ENCODE peak calls at places on chromosomes 5 and 9, in seven cellular contexts. O, J, U, M, G, C and K are unnamed samples. For H3K4me1 and H3K27me3, the result is how much of the 10 kb centered on the place peaks cover.

GRCh38 chr9:3948826-3949578 is 350.9 kb downstream of the GLIS3 start:
- DNase-seq in O (peak), J (no peak), U (no peak), M (no peak), G (no peak), C (no peak), K (no peak)

GRCh38 chr5:102866315-102866693 is 111.2 kb downstream of the PAM start:
- DNase-seq in O (no peak), J (no peak), U (no peak), M (no peak), G (no peak), C (no peak), K (no peak)

GRCh38 chr5:91340532-91340931 is 42.6 kb downstream of the ARRDC3 start:
- DNase-seq in O (no peak), J (no peak), U (no peak), M (no peak), G (no peak), C (no peak), K (no peak)

GRCh38 chr5:14406554-14406849 is 175.1 kb upstream of the OTULINL start:
- DNase-seq in O (peak), J (no peak), U (peak), M (peak), G (no peak), C (no peak), K (peak)

GRCh38 chr5:1312993-1313833 is 18.3 kb upstream of the TERT start:
- DNase-seq in O (no peak), J (peak), U (peak), M (no peak), G (no peak), C (no peak), K (peak)

GRCh38 chr5:87079219-87079618 is 188.5 kb upstream of the RASA1 start:
- DNase-seq in O (no peak), J (no peak), U (peak), M (no peak), G (no peak), C (no peak), K (no peak)

GRCh38 chr9:114281421-114282103 is 41.3 kb upstream of the ORM1 start:
- DNase-seq in O (peak), J (peak), U (peak), M (peak), G (peak), C (no peak), K (peak)

GRCh38 chr9:27950382-27950781 is 377.1 kb upstream of the C9orf72 start:
- DNase-seq in O (no peak), J (no peak), U (no peak), M (no peak), G (no peak), C (no peak), K (no peak)

GRCh38 chr9:17799383-17799782 is 220.5 kb downstream of the SH3GL2 start:
- DNase-seq in O (peak), J (no peak), U (no peak), M (no peak), G (no peak), C (no peak), K (no peak)

GRCh38 chr5:20974423-20974822 is 986.4 kb upstream of the CDH18 start:
- DNase-seq in O (peak), J (no peak), U (no peak), M (no peak), G (no peak), C (no peak), K (no peak)

GRCh38 chr9:101705135-101705661 is 33.2 kb downstream of the GRIN3A start:
- DNase-seq in O (no peak), J (peak), U (peak), M (peak), G (peak), C (no peak), K (peak)

GRCh38 chr9:14365667-14366066 is 51.7 kb upstream of the NFIB start:
- DNase-seq in O (peak), J (no peak), U (no peak), M (no peak), G (no peak), C (no peak), K (no peak)

GRCh38 chr9:125261501-125262216 is at the start of gene GAPVD1:
- DNase-seq in O (peak), J (peak), U (peak), M (peak), G (peak), C (peak), K (peak)

GRCh38 chr5:151223447-151224264 is at the start of gene CCDC69:
- DNase-seq in O (peak), J (peak), U (peak), M (peak), G (peak), C (peak), K (peak)

GRCh38 chr9:107630141-107630540 is 140.6 kb upstream of the KLF4 start:
- DNase-seq in O (no peak), J (no peak), U (no peak), M (no peak), G (no peak), C (no peak), K (no peak)

GRCh38 chr9:12014488-12014887 is 678.7 kb upstream of the TYRP1 start:
- DNase-seq in O (no peak), J (no peak), U (no peak), M (no peak), G (no peak), C (no peak), K (no peak)

GRCh38 chr9:100206899-100207298 is 107.9 kb downstream of the INVS start:
- DNase-seq in O (peak), J (no peak), U (no peak), M (no peak), G (no peak), C (no peak), K (no peak)

GRCh38 chr9:86286278-86286677 is 3.9 kb upstream of the ISCA1 start:
- DNase-seq in O (no peak), J (no peak), U (no peak), M (no peak), G (no peak), C (no peak), K (no peak)

GRCh38 chr5:116025831-116026230 is 6.4 kb upstream of the ARL14EPL start:
- DNase-seq in O (no peak), J (no peak), U (no peak), M (no peak), G (no peak), C (no peak), K (no peak)

GRCh38 chr5:116766470-116766947 is 191.9 kb upstream of the SEMA6A start:
- DNase-seq in O (peak), J (no peak), U (no peak), M (peak), G (no peak), C (no peak), K (peak)

GRCh38 chr9:136981588-136982231 is 1.1 kb upstream of the LCNL1 start:
- DNase-seq in O (no peak), J (no peak), U (peak), M (no peak), G (no peak), C (no peak), K (peak)

GRCh38 chr9:3887121-3887797 is 361.5 kb upstream of the RFX3 start:
- DNase-seq in O (no peak), J (no peak), U (no peak), M (no peak), G (no peak), C (no peak), K (no peak)

GRCh38 chr5:1874820-1875219 is 7.9 kb downstream of the IRX4 start:
- DNase-seq in O (no peak), J (no peak), U (no peak), M (no peak), G (no peak), C (no peak), K (no peak)

GRCh38 chr9:2477755-2478154 is 143.8 kb upstream of the VLDLR start:
- DNase-seq in O (no peak), J (no peak), U (no peak), M (no peak), G (no peak), C (no peak), K (no peak)

GRCh38 chr9:129481824-129482511 is 138.9 kb downstream of the C9orf50 start:
- DNase-seq in O (peak), J (no peak), U (no peak), M (peak), G (no peak), C (no peak), K (peak)

GRCh38 chr5:134547579-134547978 is 22.1 kb downstream of the JADE2 start:
- DNase-seq in O (peak), J (no peak), U (no peak), M (peak), G (peak), C (no peak), K (no peak)
- H3K4me1 ChIP-seq in O (under half), J (half or more), U (under half), M (under half), G (under half), C (under half), K (under half)

GRCh38 chr9:69785757-69786156 is 25.9 kb upstream of the PTAR1 start:
- DNase-seq in O (peak), J (no peak), U (no peak), M (peak), G (no peak), C (no peak), K (no peak)
- TF ChIP-seq CTCF in O (peak), J (no peak), U (no peak), M (peak), G (no peak), C (no peak), K (peak)

GRCh38 chr5:155767480-155767879 is 559.5 kb upstream of the SGCD start:
- DNase-seq in O (no peak), J (no peak), U (no peak), M (no peak), G (no peak), C (no peak), K (no peak)
- H3K27me3 ChIP-seq in O (under half), J (under half), U (under half), M (under half), G (under half), C (under half), K (under half)

DNA sequence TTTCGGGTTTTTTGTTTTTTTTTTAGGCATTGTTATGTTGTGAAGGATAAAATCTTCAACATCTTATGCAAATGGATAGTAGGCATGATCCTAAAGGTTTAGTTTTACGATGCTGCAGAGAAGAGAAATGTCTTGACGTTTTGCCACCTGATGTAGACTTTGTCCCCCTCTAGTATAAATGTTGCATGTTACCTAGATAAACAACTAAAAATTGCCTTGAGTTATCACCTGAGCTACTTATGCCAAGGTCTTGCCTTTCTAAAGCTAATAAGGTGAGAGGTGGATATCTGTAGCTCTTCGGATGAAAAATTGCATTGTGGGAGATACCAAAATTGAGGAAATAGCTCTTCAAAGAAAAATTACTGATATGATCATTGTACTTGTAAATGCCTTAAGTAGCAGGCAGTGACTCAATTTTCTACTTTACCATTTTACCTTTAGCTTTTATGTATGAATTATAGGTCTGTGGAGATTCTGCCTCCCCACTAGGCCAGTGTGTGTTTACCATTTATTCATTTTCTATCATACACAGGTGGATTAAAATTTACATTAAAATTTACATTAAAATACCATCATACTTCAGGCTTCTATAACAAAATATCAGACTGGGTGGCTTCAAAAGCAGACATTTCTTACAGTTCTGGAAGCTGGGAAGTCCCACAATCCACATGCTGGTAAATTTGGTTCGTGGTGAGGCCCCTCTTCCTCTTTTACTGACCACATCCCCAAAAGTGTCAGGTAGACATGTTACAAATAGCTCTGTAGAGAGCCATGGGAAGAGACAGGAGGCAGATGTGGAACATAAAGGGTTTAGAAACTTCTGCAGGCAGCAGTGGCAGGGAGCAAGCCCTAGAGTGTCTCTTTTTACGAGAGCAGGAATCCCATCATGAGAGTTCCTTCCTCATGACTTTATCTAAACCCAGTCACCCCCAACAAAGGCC is 100.7 kb upstream of the ERBIN start:
- DNase-seq in O (no peak), J (no peak), U (no peak), M (peak), G (no peak), C (no peak), K (no peak)
- H3K4me1 ChIP-seq in O (under half), J (under half), U (under half), M (under half), G (under half), C (under half), K (under half)

DNA sequence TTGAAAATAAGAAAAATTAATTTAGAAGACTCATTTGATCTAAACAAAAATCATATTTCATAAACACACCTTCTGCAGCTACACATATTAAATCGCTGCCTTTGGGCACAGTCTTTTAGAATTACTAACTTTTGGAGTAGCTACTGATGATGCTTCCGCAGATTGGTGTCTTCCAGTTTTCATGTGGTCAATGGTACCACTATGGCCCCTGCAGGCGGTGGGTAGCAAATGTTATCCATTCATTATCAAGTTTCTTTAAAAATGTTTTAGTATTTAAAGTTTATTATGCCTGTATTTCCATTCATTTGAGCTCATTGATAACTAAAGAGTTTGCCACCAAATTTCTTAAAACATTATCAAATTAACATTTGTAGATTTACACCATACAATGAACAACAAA is 122.9 kb upstream of the GRAMD2B start:
- DNase-seq in O (no peak), J (no peak), U (no peak), M (no peak), G (no peak), C (no peak), K (no peak)
- TF ChIP-seq CTCF in O (no peak), J (no peak), U (no peak), M (no peak), G (no peak), C (no peak), K (peak)

GRCh38 chr5:96006291-96006690 is 44.6 kb upstream of the ELL2 start:
- DNase-seq in O (no peak), J (no peak), U (no peak), M (no peak), G (no peak), C (no peak), K (no peak)

GRCh38 chr5:96007051-96007450 is 45.4 kb upstream of the ELL2 start:
- DNase-seq in O (no peak), J (no peak), U (no peak), M (no peak), G (no peak), C (no peak), K (no peak)

GRCh38 chr5:96008487-96008886 is 46.8 kb upstream of the ELL2 start:
- DNase-seq in O (no peak), J (no peak), U (no peak), M (no peak), G (no peak), C (no peak), K (no peak)

GRCh38 chr5:96012399-96012798 is 50.7 kb upstream of the ELL2 start:
- DNase-seq in O (no peak), J (no peak), U (no peak), M (no peak), G (no peak), C (no peak), K (no peak)

DNA sequence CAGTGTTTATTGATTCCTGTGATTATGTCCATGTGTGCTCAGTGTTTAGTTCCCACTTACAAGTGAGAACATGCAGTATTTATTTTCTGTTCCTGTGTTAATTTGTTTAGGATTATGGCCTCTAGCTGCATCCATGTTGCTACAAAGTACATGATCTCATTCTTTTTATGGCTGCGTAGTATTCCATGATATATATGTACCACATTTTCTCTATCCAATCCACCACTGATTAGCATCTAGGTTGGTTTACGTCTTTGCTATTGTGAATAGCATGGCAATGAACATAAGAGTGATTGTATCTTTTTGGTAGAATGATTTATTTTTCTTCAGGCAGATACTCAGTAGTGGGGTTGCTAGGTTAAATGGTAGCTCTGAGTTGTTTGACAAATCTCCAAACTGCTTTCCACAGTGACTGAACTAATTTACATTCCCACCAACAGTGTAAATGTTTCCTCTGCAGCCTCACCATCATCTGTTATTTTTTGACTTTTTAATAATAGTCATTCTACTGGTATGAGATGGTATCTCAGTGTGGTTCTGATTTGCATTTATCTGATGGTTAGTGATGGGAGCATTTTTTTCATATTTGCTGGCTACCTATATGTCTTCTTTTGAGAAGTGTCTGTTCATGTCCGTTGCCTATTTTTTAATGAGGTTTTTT is 47.5 kb upstream of the ELL2 start:
- DNase-seq in O (peak), J (no peak), U (no peak), M (no peak), G (no peak), C (no peak), K (no peak)
- H3K27me3 ChIP-seq in O (under half), J (under half), U (under half), M (under half), G (under half), C (under half), K (under half)

DNA sequence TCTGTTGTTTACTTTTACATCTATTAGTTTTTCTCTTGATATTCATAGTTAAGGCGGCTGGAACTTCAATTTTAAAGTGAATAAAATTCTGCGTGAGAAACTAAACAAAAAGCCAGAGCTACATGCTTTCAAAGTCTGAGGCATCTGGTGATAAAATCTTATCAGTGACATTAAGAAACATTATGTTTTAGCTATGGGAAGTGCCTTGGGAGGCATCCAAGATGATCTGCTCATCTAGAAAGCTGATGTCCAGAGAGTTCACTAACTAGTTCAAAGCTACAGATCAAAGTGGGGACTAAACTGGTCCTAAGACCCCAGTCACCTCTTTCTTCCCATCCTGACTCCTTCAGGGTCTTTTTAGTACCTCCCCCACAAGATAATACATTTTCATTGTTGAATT is 37.2 kb downstream of the MRPS27 start:
- DNase-seq in O (peak), J (no peak), U (no peak), M (no peak), G (no peak), C (no peak), K (no peak)
- H3K4me1 ChIP-seq in O (under half), J (under half), U (under half), M (under half), G (under half), C (under half), K (under half)

DNA sequence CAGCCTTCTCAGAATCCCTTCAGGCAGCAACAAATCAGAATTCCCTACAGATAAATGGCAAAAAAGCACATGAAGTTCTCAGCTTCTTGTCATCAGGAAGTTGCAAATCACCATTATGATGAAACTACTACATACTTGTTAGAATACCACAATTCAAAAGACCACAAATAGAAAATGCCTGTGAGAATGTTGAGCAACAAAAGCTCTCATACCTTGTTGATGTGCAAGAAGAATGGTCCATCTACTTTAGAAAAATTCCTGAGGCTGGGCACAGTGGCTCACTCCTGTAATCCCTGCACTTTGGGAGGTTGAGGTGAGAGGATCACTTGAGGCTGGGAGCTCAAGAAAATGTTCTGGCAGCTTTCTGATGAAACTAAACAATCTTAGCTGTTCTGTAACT is 278.1 kb downstream of the ICE1 start:
- DNase-seq in O (no peak), J (no peak), U (no peak), M (no peak), G (no peak), C (no peak), K (no peak)
- TF ChIP-seq CTCF in O (no peak), J (no peak), U (no peak), M (no peak), G (no peak), C (no peak), K (no peak)

GRCh38 chr5:171309276-171309525 is 153 bp downstream of the TLX3 start:
- DNase-seq in O (no peak), J (no peak), U (no peak), M (no peak), G (no peak), C (no peak), K (no peak)

GRCh38 chr5:171306785-171307591 is 2.1 kb upstream of the TLX3 start:
- DNase-seq in O (no peak), J (no peak), U (no peak), M (no peak), G (no peak), C (no peak), K (no peak)

GRCh38 chr5:171307843-171308452 is 1.1 kb upstream of the TLX3 start:
- DNase-seq in O (no peak), J (no peak), U (no peak), M (no peak), G (no peak), C (no peak), K (no peak)

GRCh38 chr5:171309526-171310333 is 682 bp downstream of the TLX3 start:
- DNase-seq in O (no peak), J (no peak), U (no peak), M (no peak), G (no peak), C (no peak), K (no peak)

GRCh38 chr5:171308453-171309275 is at the start of gene TLX3:
- DNase-seq in O (no peak), J (no peak), U (peak), M (no peak), G (no peak), C (no peak), K (no peak)
- H3K27me3 ChIP-seq in O (half or more), J (half or more), U (under half), M (half or more), G (half or more), C (half or more), K (under half)